ENCODE peak calls at places on chromosomes 5 and 9, in nine cellular contexts. One of them, this sample, is unnamed.

GRCh38 chr5:136560111-136560510 is 194.8 kb upstream of the TRPC7 start:
- DNase-seq in skeletal muscle cell: no peak
- DNase-seq in AG10803: no peak
- DNase-seq in activated T-cell treated with anti-CD3 and anti-CD28 coated beads, Interleukin-2, amount 50 U/mL, for 24 hours: no peak
- DNase-seq in GM12891: no peak
- DNase-seq in BE2C: no peak
- DNase-seq in tibial nerve: no peak
- DNase-seq in HTR-8/SVneo: no peak
- DNase-seq in IMR-90: no peak
- DNase-seq in this sample: no peak

GRCh38 chr5:54357371-54358058 is 47.1 kb upstream of the ARL15 start:
- DNase-seq in AG10803: peak; percentile 25
- DNase-seq in IMR-90: no peak
- DNase-seq in tibial nerve: no peak
- DNase-seq in activated T-cell treated with anti-CD3 and anti-CD28 coated beads, Interleukin-2, amount 50 U/mL, for 24 hours: no peak
- DNase-seq in BE2C: no peak
- DNase-seq in skeletal muscle cell: no peak
- DNase-seq in GM12891: no peak
- DNase-seq in HTR-8/SVneo: no peak
- DNase-seq in this sample: no peak

GRCh38 chr5:98777295-98777694 is 3.8 kb downstream of the RGMB start:
- DNase-seq in skeletal muscle cell: no peak
- DNase-seq in AG10803: no peak
- DNase-seq in tibial nerve: no peak
- DNase-seq in IMR-90: no peak
- DNase-seq in activated T-cell treated with anti-CD3 and anti-CD28 coated beads, Interleukin-2, amount 50 U/mL, for 24 hours: no peak
- DNase-seq in GM12891: no peak
- DNase-seq in HTR-8/SVneo: no peak
- DNase-seq in BE2C: no peak
- DNase-seq in this sample: no peak

GRCh38 chr9:33924978-33925797 is 108.2 kb downstream of the UBE2R2 start:
- DNase-seq in skeletal muscle cell: no peak
- DNase-seq in HTR-8/SVneo: peak; percentile 31
- DNase-seq in tibial nerve: peak; percentile 75
- DNase-seq in activated T-cell treated with anti-CD3 and anti-CD28 coated beads, Interleukin-2, amount 50 U/mL, for 24 hours: no peak
- DNase-seq in GM12891: peak; percentile 52
- DNase-seq in AG10803: peak; percentile 58
- DNase-seq in IMR-90: peak; percentile 54
- DNase-seq in BE2C: peak; percentile 60
- DNase-seq in this sample: no peak

GRCh38 chr9:35760651-35761050 is 6.6 kb upstream of the MSMP start:
- DNase-seq in HTR-8/SVneo: no peak
- DNase-seq in IMR-90: peak; percentile 41
- DNase-seq in skeletal muscle cell: peak; percentile 34
- DNase-seq in BE2C: no peak
- DNase-seq in tibial nerve: no peak
- DNase-seq in GM12891: no peak
- DNase-seq in AG10803: no peak
- DNase-seq in activated T-cell treated with anti-CD3 and anti-CD28 coated beads, Interleukin-2, amount 50 U/mL, for 24 hours: no peak
- DNase-seq in this sample: no peak

GRCh38 chr9:17623965-17624364 is 45.1 kb downstream of the SH3GL2 start:
- DNase-seq in activated T-cell treated with anti-CD3 and anti-CD28 coated beads, Interleukin-2, amount 50 U/mL, for 24 hours: no peak
- DNase-seq in tibial nerve: no peak
- DNase-seq in AG10803: no peak
- DNase-seq in GM12891: no peak
- DNase-seq in HTR-8/SVneo: no peak
- DNase-seq in IMR-90: no peak
- DNase-seq in BE2C: no peak
- DNase-seq in skeletal muscle cell: no peak
- DNase-seq in this sample: no peak

GRCh38 chr9:77386187-77386586 is 208.9 kb downstream of the VPS13A start:
- DNase-seq in activated T-cell treated with anti-CD3 and anti-CD28 coated beads, Interleukin-2, amount 50 U/mL, for 24 hours: no peak
- DNase-seq in AG10803: peak; percentile 82
- DNase-seq in GM12891: no peak
- DNase-seq in skeletal muscle cell: no peak
- DNase-seq in BE2C: no peak
- DNase-seq in tibial nerve: no peak
- DNase-seq in HTR-8/SVneo: no peak
- DNase-seq in IMR-90: peak; percentile 61
- DNase-seq in this sample: no peak

GRCh38 chr5:176624916-176625315 is 5.4 kb downstream of the SNCB start:
- DNase-seq in HTR-8/SVneo: no peak
- DNase-seq in activated T-cell treated with anti-CD3 and anti-CD28 coated beads, Interleukin-2, amount 50 U/mL, for 24 hours: no peak
- DNase-seq in BE2C: no peak
- DNase-seq in skeletal muscle cell: no peak
- DNase-seq in IMR-90: no peak
- DNase-seq in tibial nerve: no peak
- DNase-seq in AG10803: no peak
- DNase-seq in GM12891: no peak
- DNase-seq in this sample: no peak

GRCh38 chr9:128554155-128554862 is 1.9 kb downstream of the SPTAN1 start:
- DNase-seq in skeletal muscle cell: peak; percentile 73
- DNase-seq in IMR-90: peak; percentile 93
- DNase-seq in AG10803: peak; percentile 91
- DNase-seq in tibial nerve: peak; percentile 62
- DNase-seq in BE2C: no peak
- DNase-seq in activated T-cell treated with anti-CD3 and anti-CD28 coated beads, Interleukin-2, amount 50 U/mL, for 24 hours: peak; percentile 39
- DNase-seq in GM12891: no peak
- DNase-seq in HTR-8/SVneo: peak; percentile 60
- DNase-seq in this sample: peak; percentile 34

GRCh38 chr9:129291041-129291501 is 113.0 kb upstream of the IER5L start:
- DNase-seq in skeletal muscle cell: no peak
- DNase-seq in IMR-90: no peak
- DNase-seq in GM12891: no peak
- DNase-seq in tibial nerve: no peak
- DNase-seq in HTR-8/SVneo: no peak
- DNase-seq in BE2C: no peak
- DNase-seq in activated T-cell treated with anti-CD3 and anti-CD28 coated beads, Interleukin-2, amount 50 U/mL, for 24 hours: peak; percentile 21
- DNase-seq in AG10803: no peak
- DNase-seq in this sample: peak; percentile 4

GRCh38 chr5:40798012-40798855 is at the start of gene PRKAA1:
- DNase-seq in skeletal muscle cell: peak; percentile 59
- DNase-seq in AG10803: peak; percentile 85
- DNase-seq in activated T-cell treated with anti-CD3 and anti-CD28 coated beads, Interleukin-2, amount 50 U/mL, for 24 hours: peak; percentile 91
- DNase-seq in tibial nerve: peak; percentile 82
- DNase-seq in BE2C: peak; percentile 95
- DNase-seq in HTR-8/SVneo: peak; percentile 95
- DNase-seq in GM12891: peak; percentile 83
- DNase-seq in IMR-90: peak; percentile 83
- DNase-seq in this sample: peak; percentile 74

GRCh38 chr5:41773799-41774198 is 96.4 kb downstream of the OXCT1 start:
- DNase-seq in BE2C: no peak
- DNase-seq in tibial nerve: no peak
- DNase-seq in skeletal muscle cell: no peak
- DNase-seq in activated T-cell treated with anti-CD3 and anti-CD28 coated beads, Interleukin-2, amount 50 U/mL, for 24 hours: no peak
- DNase-seq in IMR-90: no peak
- DNase-seq in HTR-8/SVneo: no peak
- DNase-seq in GM12891: no peak
- DNase-seq in AG10803: no peak
- DNase-seq in this sample: no peak

GRCh38 chr5:128350705-128351104 is 187.3 kb downstream of the FBN2 start:
- DNase-seq in AG10803: no peak
- DNase-seq in GM12891: no peak
- DNase-seq in HTR-8/SVneo: no peak
- DNase-seq in tibial nerve: no peak
- DNase-seq in activated T-cell treated with anti-CD3 and anti-CD28 coated beads, Interleukin-2, amount 50 U/mL, for 24 hours: no peak
- DNase-seq in IMR-90: no peak
- DNase-seq in BE2C: no peak
- DNase-seq in skeletal muscle cell: no peak
- DNase-seq in this sample: no peak

GRCh38 chr5:4802044-4802443 is 338.1 kb upstream of the ADAMTS16 start:
- DNase-seq in IMR-90: no peak
- DNase-seq in skeletal muscle cell: no peak
- DNase-seq in GM12891: no peak
- DNase-seq in HTR-8/SVneo: no peak
- DNase-seq in activated T-cell treated with anti-CD3 and anti-CD28 coated beads, Interleukin-2, amount 50 U/mL, for 24 hours: no peak
- DNase-seq in AG10803: peak; percentile 3
- DNase-seq in BE2C: no peak
- DNase-seq in tibial nerve: no peak
- DNase-seq in this sample: no peak

GRCh38 chr9:90441814-90442213 is 200.8 kb downstream of the DIRAS2 start:
- DNase-seq in IMR-90: no peak
- DNase-seq in skeletal muscle cell: no peak
- DNase-seq in BE2C: no peak
- DNase-seq in AG10803: no peak
- DNase-seq in HTR-8/SVneo: no peak
- DNase-seq in GM12891: no peak
- DNase-seq in activated T-cell treated with anti-CD3 and anti-CD28 coated beads, Interleukin-2, amount 50 U/mL, for 24 hours: no peak
- DNase-seq in tibial nerve: no peak
- DNase-seq in this sample: no peak

GRCh38 chr5:156155638-156156037 is 171.3 kb upstream of the SGCD start:
- DNase-seq in IMR-90: no peak
- DNase-seq in BE2C: no peak
- DNase-seq in AG10803: no peak
- DNase-seq in HTR-8/SVneo: no peak
- DNase-seq in skeletal muscle cell: no peak
- DNase-seq in GM12891: no peak
- DNase-seq in activated T-cell treated with anti-CD3 and anti-CD28 coated beads, Interleukin-2, amount 50 U/mL, for 24 hours: no peak
- DNase-seq in tibial nerve: no peak
- DNase-seq in this sample: no peak

GRCh38 chr5:80615266-80615914 is 39.1 kb upstream of the MSH3 start:
- DNase-seq in HTR-8/SVneo: no peak
- DNase-seq in GM12891: no peak
- DNase-seq in BE2C: no peak
- DNase-seq in skeletal muscle cell: no peak
- DNase-seq in AG10803: no peak
- DNase-seq in tibial nerve: no peak
- DNase-seq in IMR-90: no peak
- DNase-seq in activated T-cell treated with anti-CD3 and anti-CD28 coated beads, Interleukin-2, amount 50 U/mL, for 24 hours: no peak
- DNase-seq in this sample: no peak

GRCh38 chr9:121975801-121976277 is 117.3 kb downstream of the TTLL11 start:
- DNase-seq in activated T-cell treated with anti-CD3 and anti-CD28 coated beads, Interleukin-2, amount 50 U/mL, for 24 hours: no peak
- DNase-seq in GM12891: no peak
- DNase-seq in tibial nerve: no peak
- DNase-seq in AG10803: peak; percentile 71
- DNase-seq in IMR-90: peak; percentile 57
- DNase-seq in BE2C: no peak
- DNase-seq in HTR-8/SVneo: no peak
- DNase-seq in skeletal muscle cell: no peak
- DNase-seq in this sample: no peak

GRCh38 chr9:19470981-19471650 is 62.3 kb downstream of the ACER2 start:
- DNase-seq in tibial nerve: no peak
- DNase-seq in HTR-8/SVneo: no peak
- DNase-seq in AG10803: no peak
- DNase-seq in GM12891: no peak
- DNase-seq in skeletal muscle cell: no peak
- DNase-seq in BE2C: no peak
- DNase-seq in activated T-cell treated with anti-CD3 and anti-CD28 coated beads, Interleukin-2, amount 50 U/mL, for 24 hours: no peak
- DNase-seq in IMR-90: peak; percentile 13
- DNase-seq in this sample: no peak

GRCh38 chr9:125126019-125126746 is 17.1 kb downstream of the SCAI start:
- DNase-seq in GM12891: peak; percentile 47
- DNase-seq in skeletal muscle cell: peak; percentile 100
- DNase-seq in tibial nerve: peak; percentile 79
- DNase-seq in HTR-8/SVneo: peak; percentile 66
- DNase-seq in activated T-cell treated with anti-CD3 and anti-CD28 coated beads, Interleukin-2, amount 50 U/mL, for 24 hours: peak; percentile 71
- DNase-seq in AG10803: peak; percentile 100
- DNase-seq in BE2C: peak; percentile 67
- DNase-seq in IMR-90: peak; percentile 100
- DNase-seq in this sample: peak; percentile 89

GRCh38 chr9:4680178-4680535 is 788 bp downstream of the CDC37L1 start:
- DNase-seq in AG10803: no peak
- DNase-seq in IMR-90: no peak
- DNase-seq in tibial nerve: no peak
- DNase-seq in BE2C: no peak
- DNase-seq in HTR-8/SVneo: no peak
- DNase-seq in skeletal muscle cell: no peak
- DNase-seq in activated T-cell treated with anti-CD3 and anti-CD28 coated beads, Interleukin-2, amount 50 U/mL, for 24 hours: no peak
- DNase-seq in GM12891: no peak
- DNase-seq in this sample: no peak

GRCh38 chr5:52356311-52356918 is 431.3 kb upstream of the ITGA1 start:
- DNase-seq in GM12891: no peak
- DNase-seq in HTR-8/SVneo: no peak
- DNase-seq in AG10803: peak; percentile 1
- DNase-seq in activated T-cell treated with anti-CD3 and anti-CD28 coated beads, Interleukin-2, amount 50 U/mL, for 24 hours: no peak
- DNase-seq in IMR-90: peak; percentile 2
- DNase-seq in BE2C: no peak
- DNase-seq in skeletal muscle cell: no peak
- DNase-seq in tibial nerve: no peak
- DNase-seq in this sample: no peak

GRCh38 chr9:79382468-79382867 is 189.3 kb upstream of the TLE4 start:
- DNase-seq in activated T-cell treated with anti-CD3 and anti-CD28 coated beads, Interleukin-2, amount 50 U/mL, for 24 hours: no peak
- DNase-seq in AG10803: peak; percentile 14
- DNase-seq in BE2C: no peak
- DNase-seq in skeletal muscle cell: no peak
- DNase-seq in tibial nerve: no peak
- DNase-seq in HTR-8/SVneo: no peak
- DNase-seq in GM12891: no peak
- DNase-seq in IMR-90: no peak
- DNase-seq in this sample: no peak

GRCh38 chr9:122822958-122823357 is 5.4 kb downstream of the PDCL start:
- DNase-seq in activated T-cell treated with anti-CD3 and anti-CD28 coated beads, Interleukin-2, amount 50 U/mL, for 24 hours: no peak
- DNase-seq in GM12891: no peak
- DNase-seq in tibial nerve: no peak
- DNase-seq in AG10803: no peak
- DNase-seq in IMR-90: no peak
- DNase-seq in BE2C: no peak
- DNase-seq in skeletal muscle cell: no peak
- DNase-seq in HTR-8/SVneo: no peak
- DNase-seq in this sample: no peak

GRCh38 chr5:41406424-41406823 is 104.0 kb downstream of the PLCXD3 start:
- DNase-seq in activated T-cell treated with anti-CD3 and anti-CD28 coated beads, Interleukin-2, amount 50 U/mL, for 24 hours: no peak
- DNase-seq in BE2C: no peak
- DNase-seq in AG10803: no peak
- DNase-seq in IMR-90: no peak
- DNase-seq in tibial nerve: no peak
- DNase-seq in HTR-8/SVneo: no peak
- DNase-seq in skeletal muscle cell: no peak
- DNase-seq in GM12891: no peak
- DNase-seq in this sample: no peak

GRCh38 chr9:127567898-127568617 is 44.0 kb upstream of the STXBP1 start:
- DNase-seq in skeletal muscle cell: no peak
- DNase-seq in activated T-cell treated with anti-CD3 and anti-CD28 coated beads, Interleukin-2, amount 50 U/mL, for 24 hours: peak; percentile 57
- DNase-seq in GM12891: no peak
- DNase-seq in AG10803: no peak
- DNase-seq in IMR-90: no peak
- DNase-seq in HTR-8/SVneo: no peak
- DNase-seq in tibial nerve: no peak
- DNase-seq in BE2C: no peak
- DNase-seq in this sample: no peak

GRCh38 chr9:37408933-37409710 is 13.4 kb upstream of the GRHPR start:
- DNase-seq in activated T-cell treated with anti-CD3 and anti-CD28 coated beads, Interleukin-2, amount 50 U/mL, for 24 hours: peak; percentile 72
- DNase-seq in IMR-90: no peak
- DNase-seq in BE2C: no peak
- DNase-seq in tibial nerve: no peak
- DNase-seq in HTR-8/SVneo: no peak
- DNase-seq in GM12891: peak; percentile 47
- DNase-seq in skeletal muscle cell: no peak
- DNase-seq in AG10803: no peak
- DNase-seq in this sample: no peak

GRCh38 chr5:138605254-138605972 is 30.2 kb upstream of the HSPA9 start:
- DNase-seq in activated T-cell treated with anti-CD3 and anti-CD28 coated beads, Interleukin-2, amount 50 U/mL, for 24 hours: no peak
- DNase-seq in GM12891: no peak
- DNase-seq in HTR-8/SVneo: no peak
- DNase-seq in skeletal muscle cell: no peak
- DNase-seq in IMR-90: no peak
- DNase-seq in BE2C: no peak
- DNase-seq in AG10803: no peak
- DNase-seq in tibial nerve: no peak
- DNase-seq in this sample: no peak

GRCh38 chr5:161096591-161096990 is 244.6 kb upstream of the ATP10B start:
- DNase-seq in skeletal muscle cell: no peak
- DNase-seq in HTR-8/SVneo: no peak
- DNase-seq in tibial nerve: no peak
- DNase-seq in IMR-90: no peak
- DNase-seq in AG10803: no peak
- DNase-seq in GM12891: no peak
- DNase-seq in BE2C: no peak
- DNase-seq in activated T-cell treated with anti-CD3 and anti-CD28 coated beads, Interleukin-2, amount 50 U/mL, for 24 hours: no peak
- DNase-seq in this sample: no peak

GRCh38 chr9:5892456-5893133 is 1.9 kb downstream of the MLANA start:
- DNase-seq in tibial nerve: no peak
- DNase-seq in skeletal muscle cell: no peak
- DNase-seq in BE2C: no peak
- DNase-seq in IMR-90: no peak
- DNase-seq in HTR-8/SVneo: no peak
- DNase-seq in activated T-cell treated with anti-CD3 and anti-CD28 coated beads, Interleukin-2, amount 50 U/mL, for 24 hours: no peak
- DNase-seq in AG10803: no peak
- DNase-seq in GM12891: no peak
- DNase-seq in this sample: no peak

GRCh38 chr9:23663536-23663935 is 162.5 kb downstream of the ELAVL2 start:
- DNase-seq in GM12891: no peak
- DNase-seq in tibial nerve: no peak
- DNase-seq in IMR-90: no peak
- DNase-seq in AG10803: no peak
- DNase-seq in BE2C: no peak
- DNase-seq in HTR-8/SVneo: no peak
- DNase-seq in skeletal muscle cell: no peak
- DNase-seq in activated T-cell treated with anti-CD3 and anti-CD28 coated beads, Interleukin-2, amount 50 U/mL, for 24 hours: no peak
- DNase-seq in this sample: no peak